ENCODE peak calls at places on chromosomes 16 and 17, in four cellular contexts. R is head of caudate nucleus, O is NCI-H1092, Q is lower leg skin. Y is an unnamed sample.

GRCh38 chr16:68345351-68345810 is 34.6 kb downstream of the PRMT7 start:
- DNase-seq in R (no peak), Q (no peak), O (no peak), Y (no peak)

GRCh38 chr17:4837471-4838305 is 4.5 kb downstream of the MINK1 start:
- DNase-seq in R (peak; percentile 21), O (no peak), Q (no peak), Y (no peak)

GRCh38 chr16:88830250-88830649 is 18.5 kb upstream of the APRT start:
- DNase-seq in O (no peak), Q (no peak), R (no peak), Y (peak; percentile 87)

GRCh38 chr17:60720763-60721531 is 43.3 kb downstream of the BCAS3 start:
- DNase-seq in O (peak; percentile 33), R (peak; percentile 14), Q (no peak), Y (peak; percentile 72)

GRCh38 chr17:78058001-78058400 is 70.6 kb downstream of the TMC6 start:
- DNase-seq in R (no peak), O (peak; percentile 2), Q (no peak), Y (no peak)

GRCh38 chr17:59093702-59094231 is 12.9 kb downstream of the TRIM37 start:
- DNase-seq in Q (no peak), R (no peak), O (no peak), Y (peak; percentile 97)

GRCh38 chr16:11015607-11016006 is 71.2 kb downstream of the CLEC16A start:
- DNase-seq in R (no peak), Q (peak; percentile 58), O (no peak), Y (no peak)

GRCh38 chr16:70804153-70804728 is 3.3 kb upstream of the VAC14 start:
- DNase-seq in O (no peak), R (no peak), Q (no peak), Y (peak; percentile 77)

GRCh38 chr17:17698869-17699351 is 17.7 kb downstream of the RAI1 start:
- DNase-seq in Q (no peak), O (no peak), R (no peak), Y (peak; percentile 80)

GRCh38 chr17:7435676-7436555 is 681 bp downstream of the TMEM102 start:
- DNase-seq in O (no peak), R (no peak), Q (peak; percentile 93), Y (peak; percentile 48)

GRCh38 chr16:78045865-78046581 is 23.7 kb downstream of the CLEC3A start:
- DNase-seq in R (peak; percentile 43), O (no peak), Q (no peak), Y (peak; percentile 77)

GRCh38 chr16:72990003-72990521 is 57.9 kb downstream of the ZFHX3 start:
- DNase-seq in R (peak; percentile 10), Q (peak; percentile 95), O (no peak), Y (peak; percentile 36)

GRCh38 chr16:28984091-28984490 is 761 bp upstream of the LAT start:
- DNase-seq in R (no peak), Q (no peak), O (no peak), Y (no peak)

GRCh38 chr17:79705674-79706073 is 25.1 kb upstream of the ENPP7 start:
- DNase-seq in O (no peak), Q (no peak), R (no peak), Y (no peak)

GRCh38 chr17:1055751-1056645 is 59.1 kb downstream of the TIMM22 start:
- DNase-seq in O (no peak), Q (peak; percentile 94), R (peak; percentile 67), Y (peak; percentile 72)